ENCODE peak calls at places on chromosomes 13 and 19, in six cellular contexts. One of them, this sample, is unnamed.

GRCh38 chr19:10288662-10289166 is 1.0 kb upstream of the ICAM5 start:
- DNase-seq in left ventricle myocardium inferior: no peak
- DNase-seq in cardiac muscle cell: peak
- DNase-seq in mammary epithelial cell: no peak
- DNase-seq in dorsolateral prefrontal cortex: no peak
- DNase-seq in MM.1S: peak
- DNase-seq in this sample: no peak

GRCh38 chr19:14650161-14650560 is 24.5 kb downstream of the ADGRE3 start:
- DNase-seq in MM.1S: no peak
- DNase-seq in left ventricle myocardium inferior: no peak
- DNase-seq in cardiac muscle cell: no peak
- DNase-seq in mammary epithelial cell: no peak
- DNase-seq in dorsolateral prefrontal cortex: no peak
- DNase-seq in this sample: no peak

GRCh38 chr13:113491418-113491883 is 940 bp upstream of the DCUN1D2 start:
- DNase-seq in MM.1S: no peak
- DNase-seq in dorsolateral prefrontal cortex: no peak
- DNase-seq in mammary epithelial cell: peak
- DNase-seq in left ventricle myocardium inferior: peak
- DNase-seq in cardiac muscle cell: peak
- DNase-seq in this sample: no peak

GRCh38 chr19:31625056-31625455 is 275.8 kb upstream of the TSHZ3 start:
- DNase-seq in cardiac muscle cell: no peak
- DNase-seq in left ventricle myocardium inferior: no peak
- DNase-seq in mammary epithelial cell: no peak
- DNase-seq in dorsolateral prefrontal cortex: no peak
- DNase-seq in MM.1S: no peak
- DNase-seq in this sample: no peak

GRCh38 chr13:51324714-51325440 is 14.6 kb upstream of the SERPINE3 start:
- DNase-seq in cardiac muscle cell: no peak
- DNase-seq in left ventricle myocardium inferior: no peak
- DNase-seq in MM.1S: no peak
- DNase-seq in mammary epithelial cell: no peak
- DNase-seq in dorsolateral prefrontal cortex: no peak
- DNase-seq in this sample: no peak

GRCh38 chr13:48448963-48449614 is 36.2 kb upstream of the LPAR6 start:
- DNase-seq in dorsolateral prefrontal cortex: no peak
- DNase-seq in cardiac muscle cell: peak
- DNase-seq in mammary epithelial cell: peak
- DNase-seq in MM.1S: no peak
- DNase-seq in left ventricle myocardium inferior: no peak
- DNase-seq in this sample: no peak

GRCh38 chr13:37369618-37370017 is 228.9 kb downstream of the POSTN start:
- DNase-seq in mammary epithelial cell: peak
- DNase-seq in cardiac muscle cell: peak
- DNase-seq in dorsolateral prefrontal cortex: no peak
- DNase-seq in left ventricle myocardium inferior: no peak
- DNase-seq in MM.1S: no peak
- DNase-seq in this sample: no peak

GRCh38 chr19:48664476-48664875 is 8.3 kb downstream of the NTN5 start:
- DNase-seq in mammary epithelial cell: no peak
- DNase-seq in cardiac muscle cell: no peak
- DNase-seq in dorsolateral prefrontal cortex: no peak
- DNase-seq in MM.1S: no peak
- DNase-seq in left ventricle myocardium inferior: no peak
- DNase-seq in this sample: peak

GRCh38 chr19:45640849-45641273 is 1.7 kb upstream of the EML2 start:
- DNase-seq in MM.1S: no peak
- DNase-seq in cardiac muscle cell: no peak
- DNase-seq in mammary epithelial cell: peak
- DNase-seq in left ventricle myocardium inferior: no peak
- DNase-seq in dorsolateral prefrontal cortex: no peak
- DNase-seq in this sample: no peak

GRCh38 chr19:54420383-54421168 is 5.3 kb downstream of the TTYH1 start:
- DNase-seq in left ventricle myocardium inferior: peak
- DNase-seq in cardiac muscle cell: peak
- DNase-seq in mammary epithelial cell: no peak
- DNase-seq in MM.1S: no peak
- DNase-seq in dorsolateral prefrontal cortex: peak
- DNase-seq in this sample: no peak

GRCh38 chr13:43132911-43133310 is 109.5 kb downstream of the DNAJC15 start:
- DNase-seq in dorsolateral prefrontal cortex: no peak
- DNase-seq in left ventricle myocardium inferior: no peak
- DNase-seq in MM.1S: no peak
- DNase-seq in cardiac muscle cell: no peak
- DNase-seq in mammary epithelial cell: no peak
- DNase-seq in this sample: no peak

GRCh38 chr13:75308222-75308621 is 173.7 kb downstream of the TBC1D4 start:
- DNase-seq in MM.1S: no peak
- DNase-seq in dorsolateral prefrontal cortex: no peak
- DNase-seq in left ventricle myocardium inferior: no peak
- DNase-seq in cardiac muscle cell: no peak
- DNase-seq in mammary epithelial cell: no peak
- DNase-seq in this sample: no peak

GRCh38 chr19:45161715-45162463 is 1.1 kb upstream of the NKPD1 start:
- DNase-seq in left ventricle myocardium inferior: no peak
- DNase-seq in MM.1S: no peak
- DNase-seq in cardiac muscle cell: peak
- DNase-seq in mammary epithelial cell: no peak
- DNase-seq in dorsolateral prefrontal cortex: no peak
- DNase-seq in this sample: no peak

GRCh38 chr13:113976711-113977684 is 3.1 kb upstream of the C13orf46 start:
- DNase-seq in MM.1S: no peak
- DNase-seq in cardiac muscle cell: peak
- DNase-seq in dorsolateral prefrontal cortex: no peak
- DNase-seq in left ventricle myocardium inferior: no peak
- DNase-seq in mammary epithelial cell: peak
- DNase-seq in this sample: peak

GRCh38 chr19:401836-402535 is 7.0 kb downstream of the C2CD4C start:
- DNase-seq in MM.1S: no peak
- DNase-seq in left ventricle myocardium inferior: no peak
- DNase-seq in dorsolateral prefrontal cortex: no peak
- DNase-seq in cardiac muscle cell: no peak
- DNase-seq in mammary epithelial cell: no peak
- DNase-seq in this sample: peak

GRCh38 chr19:23415561-23416191 is 20.4 kb upstream of the ZNF91 start:
- DNase-seq in mammary epithelial cell: peak
- DNase-seq in dorsolateral prefrontal cortex: peak
- DNase-seq in cardiac muscle cell: peak
- DNase-seq in left ventricle myocardium inferior: peak
- DNase-seq in MM.1S: no peak
- DNase-seq in this sample: peak

GRCh38 chr13:46751811-46752635 is 44.9 kb downstream of the ESD start:
- DNase-seq in mammary epithelial cell: no peak
- DNase-seq in dorsolateral prefrontal cortex: peak
- DNase-seq in left ventricle myocardium inferior: no peak
- DNase-seq in cardiac muscle cell: no peak
- DNase-seq in MM.1S: no peak
- DNase-seq in this sample: no peak

GRCh38 chr19:29587518-29587986 is 18.5 kb upstream of the POP4 start:
- DNase-seq in mammary epithelial cell: peak
- DNase-seq in cardiac muscle cell: no peak
- DNase-seq in left ventricle myocardium inferior: no peak
- DNase-seq in dorsolateral prefrontal cortex: no peak
- DNase-seq in MM.1S: no peak
- DNase-seq in this sample: no peak

GRCh38 chr13:98544105-98544710 is 32.7 kb downstream of the STK24 start:
- DNase-seq in left ventricle myocardium inferior: no peak
- DNase-seq in mammary epithelial cell: no peak
- DNase-seq in dorsolateral prefrontal cortex: no peak
- DNase-seq in cardiac muscle cell: no peak
- DNase-seq in MM.1S: no peak
- DNase-seq in this sample: no peak

GRCh38 chr19:50252111-50252886 is 48.9 kb downstream of the MYH14 start:
- DNase-seq in MM.1S: no peak
- DNase-seq in mammary epithelial cell: no peak
- DNase-seq in left ventricle myocardium inferior: no peak
- DNase-seq in dorsolateral prefrontal cortex: peak
- DNase-seq in cardiac muscle cell: peak
- DNase-seq in this sample: no peak

GRCh38 chr19:33556261-33556660 is 34.7 kb upstream of the PEPD start:
- DNase-seq in dorsolateral prefrontal cortex: no peak
- DNase-seq in left ventricle myocardium inferior: no peak
- DNase-seq in cardiac muscle cell: no peak
- DNase-seq in MM.1S: no peak
- DNase-seq in mammary epithelial cell: no peak
- DNase-seq in this sample: no peak

GRCh38 chr13:112345826-112346172 is 30.4 kb upstream of the SPACA7 start:
- DNase-seq in dorsolateral prefrontal cortex: no peak
- DNase-seq in mammary epithelial cell: no peak
- DNase-seq in cardiac muscle cell: no peak
- DNase-seq in left ventricle myocardium inferior: no peak
- DNase-seq in MM.1S: no peak
- DNase-seq in this sample: no peak

GRCh38 chr13:95614641-95615245 is 29.8 kb downstream of the DZIP1 start:
- DNase-seq in dorsolateral prefrontal cortex: no peak
- DNase-seq in cardiac muscle cell: no peak
- DNase-seq in MM.1S: no peak
- DNase-seq in mammary epithelial cell: peak
- DNase-seq in left ventricle myocardium inferior: no peak
- DNase-seq in this sample: no peak
- TF ChIP-seq CTCF in dorsolateral prefrontal cortex: no peak
- TF ChIP-seq CTCF in cardiac muscle cell: no peak
- TF ChIP-seq CTCF in MM.1S: no peak
- TF ChIP-seq CTCF in mammary epithelial cell: no peak
- TF ChIP-seq CTCF in left ventricle myocardium inferior: no peak
- TF ChIP-seq CTCF in this sample: no peak

GRCh38 chr19:38870612-38871011 is 7.5 kb downstream of the RINL start:
- DNase-seq in MM.1S: no peak
- DNase-seq in mammary epithelial cell: no peak
- DNase-seq in cardiac muscle cell: no peak
- DNase-seq in dorsolateral prefrontal cortex: no peak
- DNase-seq in left ventricle myocardium inferior: no peak
- DNase-seq in this sample: no peak
- H3K4me3 ChIP-seq in MM.1S: no peak
- H3K4me3 ChIP-seq in mammary epithelial cell: no peak
- H3K4me3 ChIP-seq in cardiac muscle cell: no peak
- H3K4me3 ChIP-seq in dorsolateral prefrontal cortex: no peak
- H3K4me3 ChIP-seq in left ventricle myocardium inferior: peak
- H3K4me3 ChIP-seq in this sample: peak

DNA sequence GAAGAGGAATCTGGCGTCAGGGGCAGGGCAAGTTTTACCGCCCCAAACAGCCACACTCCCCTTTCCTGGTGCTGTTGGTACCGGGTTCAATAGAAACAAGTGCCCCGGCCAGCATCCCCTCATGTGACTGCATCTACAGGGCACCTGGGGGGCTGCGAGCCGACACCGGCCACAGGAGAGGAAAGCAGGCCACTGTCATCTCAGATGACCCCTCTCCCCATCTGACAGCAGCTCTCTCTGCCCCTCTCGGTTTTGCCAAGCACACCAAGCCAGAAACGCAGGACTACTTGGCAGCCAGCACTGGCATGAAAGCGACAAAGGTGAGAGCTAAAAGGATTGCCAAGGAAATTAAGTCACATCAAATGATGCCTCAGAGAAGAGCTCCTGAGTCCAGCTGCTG is 37.1 kb downstream of the MLLT1 start:
- DNase-seq in MM.1S: no peak
- DNase-seq in left ventricle myocardium inferior: no peak
- DNase-seq in mammary epithelial cell: no peak
- DNase-seq in cardiac muscle cell: no peak
- DNase-seq in dorsolateral prefrontal cortex: peak
- DNase-seq in this sample: no peak
- H3K27ac ChIP-seq in MM.1S: no peak
- H3K27ac ChIP-seq in left ventricle myocardium inferior: peak
- H3K27ac ChIP-seq in mammary epithelial cell: no peak
- H3K27ac ChIP-seq in cardiac muscle cell: no peak
- H3K27ac ChIP-seq in dorsolateral prefrontal cortex: peak
- H3K27ac ChIP-seq in this sample: peak

DNA sequence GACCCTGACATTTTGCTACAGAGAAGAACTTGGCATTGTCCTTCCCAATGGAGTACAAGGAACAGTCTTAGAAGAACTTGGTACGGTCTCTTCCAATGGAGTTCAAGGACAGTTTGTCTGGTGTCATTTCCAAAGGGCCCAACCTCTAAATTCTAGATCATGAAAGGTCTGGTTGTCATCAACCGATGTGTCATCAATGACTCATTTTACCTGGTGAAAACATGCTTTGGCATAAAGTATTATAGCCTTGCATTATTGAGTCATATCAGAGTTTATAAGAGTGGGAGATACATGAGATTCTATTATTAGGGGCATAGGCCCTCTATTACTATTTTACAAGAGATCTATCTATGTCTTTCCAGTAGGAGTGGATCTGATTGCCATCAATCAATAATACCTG is 4.3 kb downstream of the CYP2B6 start:
- DNase-seq in MM.1S: no peak
- DNase-seq in mammary epithelial cell: peak
- DNase-seq in dorsolateral prefrontal cortex: no peak
- DNase-seq in cardiac muscle cell: no peak
- DNase-seq in left ventricle myocardium inferior: no peak
- DNase-seq in this sample: no peak
- TF ChIP-seq CTCF in MM.1S: no peak
- TF ChIP-seq CTCF in mammary epithelial cell: no peak
- TF ChIP-seq CTCF in dorsolateral prefrontal cortex: no peak
- TF ChIP-seq CTCF in cardiac muscle cell: no peak
- TF ChIP-seq CTCF in left ventricle myocardium inferior: no peak
- TF ChIP-seq CTCF in this sample: no peak

GRCh38 chr19:38422405-38422804 is 3.6 kb downstream of the RASGRP4 start:
- DNase-seq in mammary epithelial cell: no peak
- DNase-seq in left ventricle myocardium inferior: no peak
- DNase-seq in MM.1S: no peak
- DNase-seq in dorsolateral prefrontal cortex: no peak
- DNase-seq in cardiac muscle cell: no peak
- DNase-seq in this sample: no peak

GRCh38 chr19:38424272-38424671 is 1.7 kb downstream of the RASGRP4 start:
- DNase-seq in dorsolateral prefrontal cortex: no peak
- DNase-seq in left ventricle myocardium inferior: no peak
- DNase-seq in mammary epithelial cell: no peak
- DNase-seq in cardiac muscle cell: no peak
- DNase-seq in MM.1S: no peak
- DNase-seq in this sample: no peak

GRCh38 chr19:38421856-38422255 is 4.2 kb downstream of the RASGRP4 start:
- DNase-seq in dorsolateral prefrontal cortex: no peak
- DNase-seq in left ventricle myocardium inferior: no peak
- DNase-seq in mammary epithelial cell: no peak
- DNase-seq in cardiac muscle cell: no peak
- DNase-seq in MM.1S: no peak
- DNase-seq in this sample: no peak

GRCh38 chr19:38425810-38426466 is at the start of gene RASGRP4:
- DNase-seq in left ventricle myocardium inferior: peak
- DNase-seq in mammary epithelial cell: no peak
- DNase-seq in MM.1S: no peak
- DNase-seq in dorsolateral prefrontal cortex: no peak
- DNase-seq in cardiac muscle cell: peak
- DNase-seq in this sample: peak

DNA sequence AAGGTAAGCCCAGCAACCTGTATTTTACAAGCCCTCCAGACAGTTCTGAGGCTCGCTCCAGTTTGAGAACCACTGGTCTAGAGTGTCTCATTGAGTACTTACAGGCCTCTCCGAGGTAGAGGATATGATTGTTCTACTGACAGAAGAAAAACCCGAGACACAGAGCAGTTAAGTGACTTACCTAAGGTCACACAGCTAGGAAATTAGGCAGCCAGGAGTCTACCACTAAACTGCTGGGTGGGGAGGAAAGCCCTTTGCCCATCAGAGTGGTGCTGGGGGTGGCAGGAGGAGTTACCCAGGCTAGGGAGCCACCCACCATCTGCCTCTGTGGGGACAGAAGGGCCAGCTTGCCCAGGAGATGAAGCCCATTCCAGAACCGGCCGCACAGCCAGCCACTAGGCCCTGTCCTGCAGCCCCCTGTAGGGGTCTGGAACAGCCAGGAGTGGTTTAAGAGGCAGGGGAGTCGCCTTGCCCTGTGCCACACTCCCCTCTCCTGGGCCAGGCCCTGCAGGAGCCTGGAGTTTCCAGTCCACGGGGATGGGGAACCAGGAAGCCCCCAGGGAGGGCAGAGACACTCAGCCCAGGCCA is 703 bp downstream of the RASGRP4 start:
- DNase-seq in left ventricle myocardium inferior: no peak
- DNase-seq in MM.1S: no peak
- DNase-seq in dorsolateral prefrontal cortex: no peak
- DNase-seq in mammary epithelial cell: no peak
- DNase-seq in cardiac muscle cell: no peak
- DNase-seq in this sample: no peak
- H3K4me3 ChIP-seq in left ventricle myocardium inferior: peak
- H3K4me3 ChIP-seq in MM.1S: no peak
- H3K4me3 ChIP-seq in dorsolateral prefrontal cortex: peak
- H3K4me3 ChIP-seq in mammary epithelial cell: no peak
- H3K4me3 ChIP-seq in cardiac muscle cell: no peak
- H3K4me3 ChIP-seq in this sample: peak

This sample was measured in left lung.